ENCODE peak calls at places on chromosomes 1 and 21, in four cellular contexts. One of them, this sample, is unnamed.

GRCh38 chr1:15788624-15789301 is 18.7 kb downstream of the UQCRHL start:
- DNase-seq in H1: no peak
- DNase-seq in K562: peak; percentile 60
- DNase-seq in GM12878: no peak
- DNase-seq in this sample: no peak

GRCh38 chr1:3035871-3036645 is 14.8 kb downstream of the ACTRT2 start:
- DNase-seq in GM12878: no peak
- DNase-seq in K562: no peak
- DNase-seq in H1: no peak
- DNase-seq in this sample: no peak

GRCh38 chr1:183942933-183943693 is 94.4 kb downstream of the COLGALT2 start:
- DNase-seq in K562: peak; percentile 47
- DNase-seq in H1: no peak
- DNase-seq in GM12878: peak; percentile 34
- DNase-seq in this sample: no peak

GRCh38 chr1:193125369-193125768 is 3.5 kb downstream of the CDC73 start:
- DNase-seq in GM12878: no peak
- DNase-seq in H1: no peak
- DNase-seq in K562: no peak
- DNase-seq in this sample: no peak

GRCh38 chr1:185696419-185697150 is 37.6 kb upstream of the HMCN1 start:
- DNase-seq in H1: no peak
- DNase-seq in K562: no peak
- DNase-seq in GM12878: no peak
- DNase-seq in this sample: no peak

GRCh38 chr21:34614443-34614692 is 545 bp downstream of the RCAN1 start:
- DNase-seq in GM12878: no peak
- DNase-seq in H1: no peak
- DNase-seq in K562: no peak
- DNase-seq in this sample: no peak

GRCh38 chr1:6962956-6963915 is 178.0 kb downstream of the CAMTA1 start:
- DNase-seq in H1: peak; percentile 99
- DNase-seq in GM12878: peak; percentile 24
- DNase-seq in K562: peak; percentile 82
- DNase-seq in this sample: no peak

GRCh38 chr1:18105196-18105595 is 2.4 kb upstream of the IGSF21 start:
- DNase-seq in H1: no peak
- DNase-seq in K562: no peak
- DNase-seq in GM12878: no peak
- DNase-seq in this sample: no peak

GRCh38 chr1:215292906-215293305 is 210.4 kb downstream of the KCNK2 start:
- DNase-seq in H1: no peak
- DNase-seq in GM12878: no peak
- DNase-seq in K562: no peak
- DNase-seq in this sample: no peak

GRCh38 chr1:202702088-202702487 is 8.2 kb downstream of the SYT2 start:
- DNase-seq in K562: no peak
- DNase-seq in GM12878: no peak
- DNase-seq in H1: no peak
- DNase-seq in this sample: no peak

GRCh38 chr1:111920221-111921024 is 69.0 kb downstream of the KCND3 start:
- DNase-seq in H1: no peak
- DNase-seq in K562: peak; percentile 27
- DNase-seq in GM12878: no peak
- DNase-seq in this sample: no peak

GRCh38 chr1:154849645-154850131 is 20.4 kb downstream of the KCNN3 start:
- DNase-seq in H1: no peak
- DNase-seq in GM12878: peak; percentile 60
- DNase-seq in K562: no peak
- DNase-seq in this sample: no peak

GRCh38 chr1:226575436-226576390 is 27.1 kb downstream of the STUM start:
- DNase-seq in K562: no peak
- DNase-seq in H1: no peak
- DNase-seq in GM12878: no peak
- DNase-seq in this sample: no peak

GRCh38 chr21:39125752-39126485 is 57.3 kb downstream of the PSMG1 start:
- DNase-seq in K562: peak; percentile 56
- DNase-seq in GM12878: no peak
- DNase-seq in H1: peak; percentile 44
- DNase-seq in this sample: peak; percentile 80

GRCh38 chr1:28518745-28519341 is 13.0 kb downstream of the RCC1 start:
- DNase-seq in GM12878: no peak
- DNase-seq in H1: no peak
- DNase-seq in K562: peak; percentile 78
- DNase-seq in this sample: peak; percentile 84

GRCh38 chr1:117633068-117633345 is 27.2 kb downstream of the TENT5C start:
- DNase-seq in K562: no peak
- DNase-seq in GM12878: no peak
- DNase-seq in H1: no peak
- DNase-seq in this sample: no peak

GRCh38 chr1:202861420-202862121 is 27.4 kb downstream of the RABIF start:
- DNase-seq in K562: peak; percentile 93
- DNase-seq in H1: peak; percentile 78
- DNase-seq in GM12878: no peak
- DNase-seq in this sample: peak; percentile 90

GRCh38 chr1:54370287-54371003 is 35.7 kb downstream of the SSBP3 start:
- DNase-seq in H1: no peak
- DNase-seq in GM12878: no peak
- DNase-seq in K562: no peak
- DNase-seq in this sample: no peak

GRCh38 chr1:31790140-31790539 is 25.7 kb downstream of the SPOCD1 start:
- DNase-seq in K562: no peak
- DNase-seq in H1: no peak
- DNase-seq in GM12878: no peak
- DNase-seq in this sample: no peak

GRCh38 chr1:72284398-72285073 is 2.2 kb upstream of the NEGR1 start:
- DNase-seq in GM12878: no peak
- DNase-seq in H1: no peak
- DNase-seq in K562: no peak
- DNase-seq in this sample: peak; percentile 13

GRCh38 chr1:58650141-58650540 is 49.7 kb downstream of the MYSM1 start:
- DNase-seq in K562: no peak
- DNase-seq in H1: no peak
- DNase-seq in GM12878: no peak
- DNase-seq in this sample: no peak

GRCh38 chr1:41920658-41921057 is 1.9 kb upstream of the HIVEP3 start:
- DNase-seq in H1: no peak
- DNase-seq in GM12878: no peak
- DNase-seq in K562: no peak
- DNase-seq in this sample: no peak

GRCh38 chr1:29650041-29650400 is 413.7 kb downstream of the PTPRU start:
- DNase-seq in H1: no peak
- DNase-seq in K562: no peak
- DNase-seq in GM12878: no peak
- DNase-seq in this sample: no peak

GRCh38 chr1:8706995-8707396 is 110.4 kb downstream of the RERE start:
- DNase-seq in H1: no peak
- DNase-seq in K562: peak; percentile 35
- DNase-seq in GM12878: no peak
- DNase-seq in this sample: peak; percentile 54

GRCh38 chr1:166908942-166909341 is 32.9 kb upstream of the TADA1 start:
- DNase-seq in H1: no peak
- DNase-seq in K562: no peak
- DNase-seq in GM12878: no peak
- DNase-seq in this sample: no peak

GRCh38 chr1:65558215-65558614 is 137.7 kb downstream of the LEPR start:
- DNase-seq in GM12878: no peak
- DNase-seq in H1: no peak
- DNase-seq in K562: no peak
- DNase-seq in this sample: no peak

GRCh38 chr1:47779613-47780012 is 217.6 kb downstream of the TRABD2B start:
- DNase-seq in K562: no peak
- DNase-seq in GM12878: no peak
- DNase-seq in H1: no peak
- DNase-seq in this sample: no peak

GRCh38 chr1:234040446-234041317 is 136.2 kb downstream of the SLC35F3 start:
- DNase-seq in H1: no peak
- DNase-seq in GM12878: no peak
- DNase-seq in K562: no peak
- DNase-seq in this sample: no peak

GRCh38 chr1:175481126-175482071 is 262.0 kb downstream of the TNR start:
- DNase-seq in GM12878: no peak
- DNase-seq in K562: peak; percentile 32
- DNase-seq in H1: no peak
- DNase-seq in this sample: no peak

GRCh38 chr1:5570931-5571330 is 421.3 kb downstream of the NPHP4 start:
- DNase-seq in H1: no peak
- DNase-seq in K562: no peak
- DNase-seq in GM12878: no peak
- DNase-seq in this sample: no peak

GRCh38 chr1:2539312-2539907 is 9.3 kb upstream of the HES5 start:
- DNase-seq in GM12878: no peak
- DNase-seq in K562: peak; percentile 69
- DNase-seq in H1: no peak
- DNase-seq in this sample: no peak

GRCh38 chr1:58158465-58159423 is 387.8 kb downstream of the OMA1 start:
- DNase-seq in K562: no peak
- DNase-seq in H1: no peak
- DNase-seq in GM12878: no peak
- DNase-seq in this sample: no peak

GRCh38 chr1:164617607-164618564 is 58.9 kb downstream of the PBX1 start:
- DNase-seq in GM12878: no peak
- DNase-seq in K562: peak; percentile 32
- DNase-seq in H1: peak; percentile 21
- DNase-seq in this sample: peak; percentile 23

GRCh38 chr1:183841950-183842816 is 37.3 kb downstream of the RGL1 start:
- DNase-seq in H1: no peak
- DNase-seq in K562: no peak
- DNase-seq in GM12878: peak; percentile 85
- DNase-seq in this sample: peak; percentile 88

GRCh38 chr1:75519626-75520025 is 91.3 kb downstream of the SLC44A5 start:
- DNase-seq in GM12878: no peak
- DNase-seq in K562: no peak
- DNase-seq in H1: no peak
- DNase-seq in this sample: no peak

GRCh38 chr1:75520028-75520427 is 90.9 kb downstream of the SLC44A5 start:
- DNase-seq in K562: no peak
- DNase-seq in H1: no peak
- DNase-seq in GM12878: no peak
- DNase-seq in this sample: no peak

DNA sequence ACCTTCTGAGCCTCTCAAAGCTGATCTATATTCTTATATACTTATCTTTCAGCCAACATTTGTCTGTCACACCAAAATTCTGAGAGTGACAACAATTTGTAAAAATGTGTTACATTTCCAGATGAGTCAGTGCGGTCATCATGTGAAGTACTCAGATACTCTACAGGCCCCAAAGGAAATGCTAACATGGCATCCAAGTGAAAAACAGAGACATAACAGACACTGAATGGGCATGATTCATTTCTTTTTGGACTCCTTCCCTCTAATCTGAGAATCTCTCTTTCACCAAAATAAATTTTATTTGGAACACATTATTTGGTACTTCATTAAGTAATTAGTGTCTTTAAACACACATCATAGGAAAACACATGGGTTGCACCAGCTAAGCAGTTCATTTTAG is 96.6 kb downstream of the SLC44A5 start:
- DNase-seq in GM12878: no peak
- DNase-seq in K562: no peak
- DNase-seq in H1: no peak
- DNase-seq in this sample: no peak
- TF ChIP-seq SP1 in GM12878: no peak
- TF ChIP-seq SP1 in K562: no peak
- TF ChIP-seq SP1 in H1: no peak
- TF ChIP-seq SP1 in this sample: no peak

GRCh38 chr1:224245188-224245587 is 62.1 kb downstream of the DEGS1 start:
- DNase-seq in GM12878: peak; percentile 33
- DNase-seq in K562: no peak
- DNase-seq in H1: no peak
- DNase-seq in this sample: peak; percentile 5
- TF ChIP-seq BRCA1 in GM12878: no peak
- TF ChIP-seq BRCA1 in K562: no peak
- TF ChIP-seq BRCA1 in H1: no peak
- TF ChIP-seq BRCA1 in this sample: no peak

DNA sequence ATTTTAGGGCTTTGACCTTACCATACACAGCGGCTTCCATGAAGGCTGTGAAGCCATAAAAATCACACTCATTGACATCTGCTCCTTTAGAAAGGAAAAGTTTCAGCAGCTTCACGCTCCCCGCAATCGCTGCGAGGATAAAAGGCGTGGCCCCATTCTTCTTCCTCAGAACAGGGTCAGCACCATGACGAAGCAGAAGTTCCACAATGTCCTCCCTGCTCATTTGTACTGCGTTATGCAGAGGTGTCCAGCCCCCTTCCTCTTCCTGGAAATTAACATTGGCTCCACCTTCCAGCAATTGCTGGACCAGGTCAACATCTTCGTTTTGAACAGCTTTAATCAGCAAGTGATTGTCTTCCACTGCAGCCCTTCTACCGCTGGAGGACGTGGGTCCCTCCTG is 2.7 kb downstream of the RNASEL start:
- DNase-seq in GM12878: no peak
- DNase-seq in H1: no peak
- DNase-seq in K562: peak; percentile 88
- DNase-seq in this sample: no peak
- TF ChIP-seq SP1 in GM12878: no peak
- TF ChIP-seq SP1 in H1: no peak
- TF ChIP-seq SP1 in K562: no peak
- TF ChIP-seq SP1 in this sample: no peak

GRCh38 chr1:188070848-188071247 is 1242.1 kb downstream of the PLA2G4A start:
- DNase-seq in K562: no peak
- DNase-seq in GM12878: no peak
- DNase-seq in H1: no peak
- DNase-seq in this sample: no peak

GRCh38 chr1:188062456-188062855 is 1233.7 kb downstream of the PLA2G4A start:
- DNase-seq in GM12878: no peak
- DNase-seq in H1: no peak
- DNase-seq in K562: no peak
- DNase-seq in this sample: no peak

GRCh38 chr1:188061881-188062280 is 1233.1 kb downstream of the PLA2G4A start:
- DNase-seq in H1: no peak
- DNase-seq in K562: no peak
- DNase-seq in GM12878: no peak
- DNase-seq in this sample: no peak

DNA sequence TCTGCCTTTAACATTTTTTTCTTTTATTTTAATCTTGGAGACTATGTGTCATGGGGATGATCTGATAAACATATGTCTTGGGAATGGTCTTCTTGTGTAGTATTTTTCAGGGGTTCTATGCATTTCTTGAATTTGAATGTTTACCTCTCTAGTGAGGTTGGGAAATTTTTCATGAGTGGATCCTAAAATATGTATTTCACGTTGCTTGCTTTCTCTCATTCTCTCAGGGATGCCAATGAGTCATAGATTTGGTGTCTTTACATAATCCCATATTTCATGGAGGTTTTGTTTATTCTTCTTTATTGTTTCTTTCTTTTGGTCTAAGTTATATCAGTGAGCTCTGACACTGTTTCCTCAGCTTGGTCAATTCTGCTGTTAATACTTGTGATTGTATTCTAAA is 1237.2 kb downstream of the PLA2G4A start:
- DNase-seq in H1: no peak
- DNase-seq in GM12878: no peak
- DNase-seq in K562: no peak
- DNase-seq in this sample: no peak
- TF ChIP-seq BRCA1 in H1: no peak
- TF ChIP-seq BRCA1 in GM12878: no peak
- TF ChIP-seq BRCA1 in K562: no peak
- TF ChIP-seq BRCA1 in this sample: no peak

This sample was measured in HepG2.